ENCODE peak calls at places on chromosomes 12 and 14, in seven cellular contexts. X is AG04450, I is right cardiac atrium, M is lung, N is GM06990, T is keratinocyte, Y is NCI-H2107. V is an unnamed sample.

GRCh38 chr12:52120951-52121847 is 41.7 kb downstream of the SMIM41 start:
- DNase-seq in X (no peak), I (no peak), M (no peak), N (no peak), T (peak; percentile 84), Y (no peak), V (no peak)

GRCh38 chr12:41992029-41992428 is 152.6 kb downstream of the GXYLT1 start:
- DNase-seq in X (no peak), I (no peak), M (no peak), N (no peak), T (no peak), Y (no peak), V (no peak)

GRCh38 chr12:94714378-94714777 is 64.0 kb upstream of the TMCC3 start:
- DNase-seq in X (no peak), I (no peak), M (no peak), N (no peak), T (peak; percentile 41), Y (no peak), V (no peak)

GRCh38 chr12:59030415-59030814 is 110.1 kb upstream of the LRIG3 start:
- DNase-seq in X (no peak), I (no peak), M (peak; percentile 69), N (no peak), T (no peak), Y (no peak), V (no peak)

GRCh38 chr12:1853716-1854115 is 33.4 kb downstream of the LRTM2 start:
- DNase-seq in X (no peak), I (no peak), M (no peak), N (no peak), T (no peak), Y (no peak), V (no peak)

GRCh38 chr12:112294793-112295192 is 87.4 kb downstream of the HECTD4 start:
- DNase-seq in X (no peak), I (no peak), M (no peak), N (no peak), T (no peak), Y (no peak), V (no peak)

GRCh38 chr12:104567832-104568490 is 111.2 kb downstream of the CHST11 start:
- DNase-seq in X (no peak), I (peak; percentile 63), M (no peak), N (no peak), T (no peak), Y (no peak), V (no peak)

GRCh38 chr14:103313704-103314103 is 20.3 kb upstream of the EIF5 start:
- DNase-seq in X (no peak), I (no peak), M (no peak), N (no peak), T (no peak), Y (no peak), V (no peak)

GRCh38 chr12:104877107-104877705 is 80.9 kb downstream of the SLC41A2 start:
- DNase-seq in X (no peak), I (peak; percentile 49), M (no peak), N (no peak), T (no peak), Y (no peak), V (no peak)

GRCh38 chr14:70005281-70005805 is 126.1 kb downstream of the SMOC1 start:
- DNase-seq in X (no peak), I (no peak), M (no peak), N (no peak), T (no peak), Y (no peak), V (no peak)

GRCh38 chr12:49032276-49032675 is 13.7 kb upstream of the PRKAG1 start:
- DNase-seq in X (no peak), I (no peak), M (no peak), N (no peak), T (no peak), Y (no peak), V (no peak)

GRCh38 chr12:95790025-95790911 is at the start of gene NTN4:
- DNase-seq in X (no peak), I (peak; percentile 85), M (peak; percentile 55), N (peak; percentile 24), T (no peak), Y (no peak), V (no peak)

V was measured in GM12864.